ENCODE peak calls at places on chromosomes 12 and 14, in eight cellular contexts. T is mammary epithelial cell, Z is right cardiac atrium, F is esophagus muscularis mucosa, A is H1, J is aorta, S is Peyer's patch, R is IMR-90. M is an unnamed sample.

GRCh38 chr14:72054929-72055328 is 122.7 kb downstream of the RGS6 start:
- DNase-seq in T (no peak), Z (no peak), F (no peak), A (no peak), J (no peak), S (no peak), R (no peak), M (no peak)

GRCh38 chr14:92199763-92200162 is 78.0 kb downstream of the CPSF2 start:
- DNase-seq in T (no peak), Z (no peak), F (no peak), A (no peak), J (no peak), S (no peak), R (no peak), M (no peak)

GRCh38 chr12:25830456-25830855 is 128.0 kb upstream of the RASSF8 start:
- DNase-seq in T (no peak), Z (no peak), F (no peak), A (no peak), J (no peak), S (no peak), R (no peak), M (no peak)

GRCh38 chr12:91632042-91632786 is 449.6 kb upstream of the DCN start:
- DNase-seq in T (no peak), Z (no peak), F (no peak), A (no peak), J (no peak), S (no peak), R (no peak), M (no peak)

GRCh38 chr12:65943388-65944137 is 119.3 kb downstream of the HMGA2 start:
- DNase-seq in T (no peak), Z (no peak), F (no peak), A (no peak), J (no peak), S (no peak), R (no peak), M (no peak)

GRCh38 chr12:34386016-34386415 is 363.7 kb downstream of the ALG10 start:
- DNase-seq in T (no peak), Z (no peak), F (no peak), A (no peak), J (no peak), S (no peak), R (no peak), M (no peak)

GRCh38 chr14:23559010-23559920 is 3.2 kb downstream of the THTPA start:
- DNase-seq in T (no peak), Z (peak; percentile 82), F (no peak), A (peak; percentile 92), J (peak; percentile 85), S (peak; percentile 69), R (peak; percentile 55), M (no peak)

GRCh38 chr14:56268039-56268438 is 149.8 kb downstream of the PELI2 start:
- DNase-seq in T (no peak), Z (no peak), F (no peak), A (no peak), J (no peak), S (no peak), R (peak; percentile 84), M (peak; percentile 92)

GRCh38 chr12:34396006-34396860 is 373.9 kb downstream of the ALG10 start:
- DNase-seq in T (no peak), Z (peak; percentile 16), F (peak; percentile 81), A (peak; percentile 3), J (peak; percentile 67), S (peak; percentile 22), R (no peak), M (no peak)

GRCh38 chr12:47410383-47410782 is 295.4 kb downstream of the RPAP3 start:
- DNase-seq in T (no peak), Z (no peak), F (no peak), A (no peak), J (no peak), S (no peak), R (no peak), M (no peak)

GRCh38 chr12:111446631-111447570 is 41.2 kb downstream of the SH2B3 start:
- DNase-seq in T (no peak), Z (no peak), F (peak; percentile 82), A (peak; percentile 40), J (peak; percentile 50), S (peak; percentile 43), R (no peak), M (no peak)

GRCh38 chr14:102508774-102509743 is 517 bp downstream of the ANKRD9 start:
- DNase-seq in T (no peak), Z (peak; percentile 88), F (no peak), A (no peak), J (peak; percentile 92), S (peak; percentile 78), R (peak; percentile 41), M (no peak)

GRCh38 chr12:124837249-124837897 is 26.3 kb downstream of the SCARB1 start:
- DNase-seq in T (no peak), Z (peak; percentile 1), F (no peak), A (no peak), J (no peak), S (no peak), R (no peak), M (no peak)

GRCh38 chr12:52390739-52391617 is 5.5 kb upstream of the KRT84 start:
- DNase-seq in T (no peak), Z (no peak), F (no peak), A (peak; percentile 66), J (peak; percentile 70), S (no peak), R (peak; percentile 13), M (peak; percentile 62)

GRCh38 chr14:97878727-97879126 is 1081.5 kb downstream of the VRK1 start:
- DNase-seq in T (no peak), Z (no peak), F (no peak), A (no peak), J (no peak), S (no peak), R (no peak), M (no peak)

GRCh38 chr14:69004731-69005431 is 25.8 kb upstream of the ACTN1 start:
- DNase-seq in T (no peak), Z (no peak), F (no peak), A (no peak), J (no peak), S (no peak), R (peak; percentile 43), M (no peak)

GRCh38 chr12:55683676-55684075 is 24.0 kb downstream of the ITGA7 start:
- DNase-seq in T (no peak), Z (no peak), F (no peak), A (no peak), J (peak; percentile 35), S (no peak), R (no peak), M (no peak)

GRCh38 chr12:55682087-55682796 is 25.5 kb downstream of the ITGA7 start:
- DNase-seq in T (no peak), Z (no peak), F (no peak), A (no peak), J (peak; percentile 62), S (peak; percentile 67), R (no peak), M (no peak)

GRCh38 chr12:55684761-55685370 is 22.8 kb downstream of the ITGA7 start:
- DNase-seq in T (no peak), Z (no peak), F (no peak), A (no peak), J (peak; percentile 71), S (no peak), R (no peak), M (no peak)

GRCh38 chr12:55679691-55680090 is 28.0 kb downstream of the ITGA7 start:
- DNase-seq in T (no peak), Z (no peak), F (no peak), A (no peak), J (peak; percentile 61), S (no peak), R (no peak), M (no peak)

GRCh38 chr12:55681142-55682077 is 26.3 kb downstream of the ITGA7 start:
- DNase-seq in T (peak; percentile 43), Z (peak; percentile 89), F (no peak), A (peak; percentile 83), J (peak; percentile 84), S (peak; percentile 88), R (peak; percentile 51), M (peak; percentile 12)
- H3K27ac ChIP-seq in T (no peak overlapping the region), Z (peak overlapping the region; percentile 82), F (peak overlapping the region; percentile 56), A (no peak overlapping the region), J (no peak overlapping the region), S (peak overlapping the region; percentile 69), R (no peak overlapping the region), M (no peak overlapping the region)

DNA sequence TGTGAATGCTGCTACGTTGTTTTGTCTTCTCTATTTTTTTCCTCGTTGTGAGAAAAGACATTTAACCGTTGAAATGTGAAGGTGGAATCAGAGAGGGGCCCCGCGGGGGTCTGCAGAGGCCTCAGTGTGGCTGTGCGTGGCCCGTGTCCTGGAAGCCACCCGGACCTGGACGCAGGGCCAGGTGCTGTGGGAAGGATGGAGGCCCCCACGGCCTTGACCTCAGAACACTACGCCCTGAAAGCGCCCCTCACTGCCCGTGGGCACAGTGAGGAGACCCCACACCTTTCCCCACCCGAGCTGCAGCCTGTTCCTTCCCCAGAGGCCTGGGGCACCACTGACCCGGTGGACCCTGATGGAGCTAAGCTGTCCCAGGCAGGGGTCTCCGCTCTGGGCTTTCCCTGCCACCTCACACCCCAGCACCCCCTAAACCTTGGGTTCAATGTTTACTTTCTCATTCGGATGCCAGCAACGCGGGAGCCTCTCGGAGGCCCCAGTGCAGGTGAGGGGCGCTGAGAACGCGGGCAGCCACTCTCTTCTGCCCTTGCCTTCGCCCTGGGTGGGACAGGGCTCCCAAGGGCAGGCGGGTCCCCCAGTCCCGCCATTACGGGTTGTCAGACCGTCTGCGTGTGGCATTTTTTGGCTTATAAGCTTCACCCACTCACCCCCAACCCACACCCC is 26.9 kb downstream of the SETD1B start:
- DNase-seq in T (no peak), Z (no peak), F (no peak), A (no peak), J (no peak), S (no peak), R (no peak), M (no peak)
- H3K4me1 ChIP-seq in T (no peaks in the 10 kb centered on the region), Z (no peaks in the 10 kb centered on the region), F (peaks cover 4% of the 10 kb centered on the region), A (no peaks in the 10 kb centered on the region), J (no peaks in the 10 kb centered on the region), S (no peaks in the 10 kb centered on the region), R (no peaks in the 10 kb centered on the region), M (no peaks in the 10 kb centered on the region)

GRCh38 chr12:122067966-122068365 is 10.6 kb upstream of the MLXIP start:
- DNase-seq in T (no peak), Z (peak; percentile 76), F (no peak), A (no peak), J (no peak), S (peak; percentile 92), R (peak; percentile 89), M (no peak)
- H3K27ac ChIP-seq in T (no peak overlapping the region), Z (no peak overlapping the region), F (peak overlapping the region; percentile 68), A (no peak overlapping the region), J (no peak overlapping the region), S (no peak overlapping the region), R (peak overlapping the region; percentile 50), M (no peak overlapping the region)

GRCh38 chr12:1422604-1423315 is 171.6 kb downstream of the FBXL14 start:
- DNase-seq in T (no peak), Z (no peak), F (no peak), A (no peak), J (no peak), S (no peak), R (no peak), M (no peak)

GRCh38 chr12:1424674-1425395 is 169.5 kb downstream of the FBXL14 start:
- DNase-seq in T (no peak), Z (no peak), F (no peak), A (no peak), J (no peak), S (no peak), R (no peak), M (no peak)

GRCh38 chr12:1418144-1418543 is 176.2 kb downstream of the FBXL14 start:
- DNase-seq in T (no peak), Z (no peak), F (no peak), A (no peak), J (no peak), S (no peak), R (no peak), M (no peak)

GRCh38 chr12:1421091-1421902 is 173.1 kb downstream of the FBXL14 start:
- DNase-seq in T (no peak), Z (no peak), F (no peak), A (no peak), J (no peak), S (no peak), R (no peak), M (no peak)

GRCh38 chr12:1419849-1420371 is 174.5 kb downstream of the FBXL14 start:
- DNase-seq in T (no peak), Z (no peak), F (no peak), A (no peak), J (no peak), S (no peak), R (no peak), M (no peak)
- H3K4me1 ChIP-seq in T (no peaks in the 10 kb centered on the region), Z (no peaks in the 10 kb centered on the region), F (peaks cover 6% of the 10 kb centered on the region), A (no peaks in the 10 kb centered on the region), J (no peaks in the 10 kb centered on the region), S (no peaks in the 10 kb centered on the region), R (peaks cover 3% of the 10 kb centered on the region), M (no peaks in the 10 kb centered on the region)